ENCODE peak calls at places on chromosomes 1 and 21, in six cellular contexts. One of them, this sample, is unnamed.

GRCh38 chr1:54460346-54460745 is 54.2 kb upstream of the SSBP3 start:
- DNase-seq in HTR-8/SVneo: no peak
- DNase-seq in HFFc6: no peak
- DNase-seq in stimulated activated CD4-positive, alpha-beta T cell treated with anti-CD3 and anti-CD28 coated beads, Interleukin-1b, Interleukin-23, amount 100 ng/mL, for 24 hours: no peak
- DNase-seq in NCI-H345: no peak
- DNase-seq in ovary: peak
- DNase-seq in this sample: no peak

GRCh38 chr1:97827887-97828286 is 92.9 kb downstream of the DPYD start:
- DNase-seq in HTR-8/SVneo: no peak
- DNase-seq in HFFc6: no peak
- DNase-seq in stimulated activated CD4-positive, alpha-beta T cell treated with anti-CD3 and anti-CD28 coated beads, Interleukin-1b, Interleukin-23, amount 100 ng/mL, for 24 hours: no peak
- DNase-seq in NCI-H345: no peak
- DNase-seq in ovary: no peak
- DNase-seq in this sample: no peak

GRCh38 chr1:81702903-81703302 is 97.8 kb upstream of the ADGRL2 start:
- DNase-seq in HTR-8/SVneo: no peak
- DNase-seq in HFFc6: peak
- DNase-seq in stimulated activated CD4-positive, alpha-beta T cell treated with anti-CD3 and anti-CD28 coated beads, Interleukin-1b, Interleukin-23, amount 100 ng/mL, for 24 hours: no peak
- DNase-seq in NCI-H345: no peak
- DNase-seq in ovary: no peak
- DNase-seq in this sample: no peak

GRCh38 chr1:154970631-154971340 is at the start of gene SHC1:
- DNase-seq in HTR-8/SVneo: peak
- DNase-seq in HFFc6: peak
- DNase-seq in stimulated activated CD4-positive, alpha-beta T cell treated with anti-CD3 and anti-CD28 coated beads, Interleukin-1b, Interleukin-23, amount 100 ng/mL, for 24 hours: peak
- DNase-seq in NCI-H345: no peak
- DNase-seq in ovary: peak
- DNase-seq in this sample: no peak

GRCh38 chr1:244239261-244239770 is 188.2 kb downstream of the ZBTB18 start:
- DNase-seq in HTR-8/SVneo: peak
- DNase-seq in HFFc6: no peak
- DNase-seq in stimulated activated CD4-positive, alpha-beta T cell treated with anti-CD3 and anti-CD28 coated beads, Interleukin-1b, Interleukin-23, amount 100 ng/mL, for 24 hours: no peak
- DNase-seq in NCI-H345: peak
- DNase-seq in ovary: no peak
- DNase-seq in this sample: no peak

GRCh38 chr1:89610457-89610991 is 22.4 kb upstream of the LRRC8C start:
- DNase-seq in HTR-8/SVneo: no peak
- DNase-seq in HFFc6: no peak
- DNase-seq in stimulated activated CD4-positive, alpha-beta T cell treated with anti-CD3 and anti-CD28 coated beads, Interleukin-1b, Interleukin-23, amount 100 ng/mL, for 24 hours: no peak
- DNase-seq in NCI-H345: no peak
- DNase-seq in ovary: no peak
- DNase-seq in this sample: no peak

GRCh38 chr1:24186031-24186710 is 918 bp downstream of the IFNLR1 start:
- DNase-seq in HTR-8/SVneo: no peak
- DNase-seq in HFFc6: no peak
- DNase-seq in stimulated activated CD4-positive, alpha-beta T cell treated with anti-CD3 and anti-CD28 coated beads, Interleukin-1b, Interleukin-23, amount 100 ng/mL, for 24 hours: no peak
- DNase-seq in NCI-H345: no peak
- DNase-seq in ovary: no peak
- DNase-seq in this sample: no peak

GRCh38 chr21:34367320-34367935 is 3.6 kb downstream of the KCNE2 start:
- DNase-seq in HTR-8/SVneo: peak
- DNase-seq in HFFc6: peak
- DNase-seq in stimulated activated CD4-positive, alpha-beta T cell treated with anti-CD3 and anti-CD28 coated beads, Interleukin-1b, Interleukin-23, amount 100 ng/mL, for 24 hours: no peak
- DNase-seq in NCI-H345: peak
- DNase-seq in ovary: no peak
- DNase-seq in this sample: peak

GRCh38 chr1:24369199-24369598 is 44.4 kb downstream of the STPG1 start:
- DNase-seq in HTR-8/SVneo: no peak
- DNase-seq in HFFc6: no peak
- DNase-seq in stimulated activated CD4-positive, alpha-beta T cell treated with anti-CD3 and anti-CD28 coated beads, Interleukin-1b, Interleukin-23, amount 100 ng/mL, for 24 hours: no peak
- DNase-seq in NCI-H345: no peak
- DNase-seq in ovary: no peak
- DNase-seq in this sample: no peak

GRCh38 chr1:198890531-198890930 is 251.7 kb downstream of the PTPRC start:
- DNase-seq in HTR-8/SVneo: no peak
- DNase-seq in HFFc6: peak
- DNase-seq in stimulated activated CD4-positive, alpha-beta T cell treated with anti-CD3 and anti-CD28 coated beads, Interleukin-1b, Interleukin-23, amount 100 ng/mL, for 24 hours: no peak
- DNase-seq in NCI-H345: peak
- DNase-seq in ovary: no peak
- DNase-seq in this sample: no peak

GRCh38 chr1:15100369-15101111 is 53.0 kb upstream of the TMEM51 start:
- DNase-seq in HTR-8/SVneo: peak
- DNase-seq in HFFc6: peak
- DNase-seq in stimulated activated CD4-positive, alpha-beta T cell treated with anti-CD3 and anti-CD28 coated beads, Interleukin-1b, Interleukin-23, amount 100 ng/mL, for 24 hours: peak
- DNase-seq in NCI-H345: peak
- DNase-seq in ovary: peak
- DNase-seq in this sample: peak

GRCh38 chr1:87144546-87144945 is 184.1 kb upstream of the LMO4 start:
- DNase-seq in HTR-8/SVneo: no peak
- DNase-seq in HFFc6: no peak
- DNase-seq in stimulated activated CD4-positive, alpha-beta T cell treated with anti-CD3 and anti-CD28 coated beads, Interleukin-1b, Interleukin-23, amount 100 ng/mL, for 24 hours: no peak
- DNase-seq in NCI-H345: no peak
- DNase-seq in ovary: no peak
- DNase-seq in this sample: no peak

GRCh38 chr1:170664828-170665617 is 1.1 kb downstream of the PRRX1 start:
- DNase-seq in HTR-8/SVneo: no peak
- DNase-seq in HFFc6: peak
- DNase-seq in stimulated activated CD4-positive, alpha-beta T cell treated with anti-CD3 and anti-CD28 coated beads, Interleukin-1b, Interleukin-23, amount 100 ng/mL, for 24 hours: no peak
- DNase-seq in NCI-H345: peak
- DNase-seq in ovary: peak
- DNase-seq in this sample: no peak

GRCh38 chr1:165645654-165646366 is 14.8 kb downstream of the MGST3 start:
- DNase-seq in HTR-8/SVneo: no peak
- DNase-seq in HFFc6: no peak
- DNase-seq in stimulated activated CD4-positive, alpha-beta T cell treated with anti-CD3 and anti-CD28 coated beads, Interleukin-1b, Interleukin-23, amount 100 ng/mL, for 24 hours: no peak
- DNase-seq in NCI-H345: no peak
- DNase-seq in ovary: no peak
- DNase-seq in this sample: no peak

GRCh38 chr1:234107416-234108021 is 203.0 kb downstream of the SLC35F3 start:
- DNase-seq in HTR-8/SVneo: no peak
- DNase-seq in HFFc6: no peak
- DNase-seq in stimulated activated CD4-positive, alpha-beta T cell treated with anti-CD3 and anti-CD28 coated beads, Interleukin-1b, Interleukin-23, amount 100 ng/mL, for 24 hours: no peak
- DNase-seq in NCI-H345: peak
- DNase-seq in ovary: no peak
- DNase-seq in this sample: no peak

GRCh38 chr21:36059823-36060158 is 535 bp downstream of the SETD4 start:
- DNase-seq in HTR-8/SVneo: no peak
- DNase-seq in HFFc6: peak
- DNase-seq in stimulated activated CD4-positive, alpha-beta T cell treated with anti-CD3 and anti-CD28 coated beads, Interleukin-1b, Interleukin-23, amount 100 ng/mL, for 24 hours: peak
- DNase-seq in NCI-H345: no peak
- DNase-seq in ovary: no peak
- DNase-seq in this sample: no peak

GRCh38 chr1:58783090-58783992 is 506 bp downstream of the JUN start:
- DNase-seq in HTR-8/SVneo: no peak
- DNase-seq in HFFc6: peak
- DNase-seq in stimulated activated CD4-positive, alpha-beta T cell treated with anti-CD3 and anti-CD28 coated beads, Interleukin-1b, Interleukin-23, amount 100 ng/mL, for 24 hours: peak
- DNase-seq in NCI-H345: peak
- DNase-seq in ovary: peak
- DNase-seq in this sample: no peak

GRCh38 chr1:145936247-145936646 is 9.0 kb upstream of the RBM8A start:
- DNase-seq in HTR-8/SVneo: no peak
- DNase-seq in HFFc6: no peak
- DNase-seq in stimulated activated CD4-positive, alpha-beta T cell treated with anti-CD3 and anti-CD28 coated beads, Interleukin-1b, Interleukin-23, amount 100 ng/mL, for 24 hours: no peak
- DNase-seq in NCI-H345: no peak
- DNase-seq in ovary: no peak
- DNase-seq in this sample: no peak

GRCh38 chr1:226373376-226373775 is 34.5 kb downstream of the PARP1 start:
- DNase-seq in HTR-8/SVneo: no peak
- DNase-seq in HFFc6: no peak
- DNase-seq in stimulated activated CD4-positive, alpha-beta T cell treated with anti-CD3 and anti-CD28 coated beads, Interleukin-1b, Interleukin-23, amount 100 ng/mL, for 24 hours: no peak
- DNase-seq in NCI-H345: no peak
- DNase-seq in ovary: no peak
- DNase-seq in this sample: no peak

GRCh38 chr1:116807394-116807793 is 53.2 kb downstream of the CD2 start:
- DNase-seq in HTR-8/SVneo: no peak
- DNase-seq in HFFc6: no peak
- DNase-seq in stimulated activated CD4-positive, alpha-beta T cell treated with anti-CD3 and anti-CD28 coated beads, Interleukin-1b, Interleukin-23, amount 100 ng/mL, for 24 hours: no peak
- DNase-seq in NCI-H345: peak
- DNase-seq in ovary: no peak
- DNase-seq in this sample: no peak

GRCh38 chr1:3921786-3922185 is 21.7 kb upstream of the C1orf174 start:
- DNase-seq in HTR-8/SVneo: no peak
- DNase-seq in HFFc6: no peak
- DNase-seq in stimulated activated CD4-positive, alpha-beta T cell treated with anti-CD3 and anti-CD28 coated beads, Interleukin-1b, Interleukin-23, amount 100 ng/mL, for 24 hours: no peak
- DNase-seq in NCI-H345: no peak
- DNase-seq in ovary: no peak
- DNase-seq in this sample: no peak

GRCh38 chr21:41777934-41778815 is 11.3 kb upstream of the RIPK4 start:
- DNase-seq in HTR-8/SVneo: peak
- DNase-seq in HFFc6: peak
- DNase-seq in stimulated activated CD4-positive, alpha-beta T cell treated with anti-CD3 and anti-CD28 coated beads, Interleukin-1b, Interleukin-23, amount 100 ng/mL, for 24 hours: no peak
- DNase-seq in NCI-H345: peak
- DNase-seq in ovary: peak
- DNase-seq in this sample: no peak

GRCh38 chr1:180540697-180541594 is 17.8 kb upstream of the OVAAL start:
- DNase-seq in HTR-8/SVneo: no peak
- DNase-seq in HFFc6: peak
- DNase-seq in stimulated activated CD4-positive, alpha-beta T cell treated with anti-CD3 and anti-CD28 coated beads, Interleukin-1b, Interleukin-23, amount 100 ng/mL, for 24 hours: no peak
- DNase-seq in NCI-H345: peak
- DNase-seq in ovary: no peak
- DNase-seq in this sample: no peak

GRCh38 chr1:153291514-153291913 is 21.2 kb downstream of the PGLYRP3 start:
- DNase-seq in HTR-8/SVneo: no peak
- DNase-seq in HFFc6: no peak
- DNase-seq in stimulated activated CD4-positive, alpha-beta T cell treated with anti-CD3 and anti-CD28 coated beads, Interleukin-1b, Interleukin-23, amount 100 ng/mL, for 24 hours: no peak
- DNase-seq in NCI-H345: no peak
- DNase-seq in ovary: no peak
- DNase-seq in this sample: no peak

GRCh38 chr1:67211589-67212563 is 45.6 kb downstream of the IL23R start:
- DNase-seq in HTR-8/SVneo: no peak
- DNase-seq in HFFc6: peak
- DNase-seq in stimulated activated CD4-positive, alpha-beta T cell treated with anti-CD3 and anti-CD28 coated beads, Interleukin-1b, Interleukin-23, amount 100 ng/mL, for 24 hours: peak
- DNase-seq in NCI-H345: peak
- DNase-seq in ovary: no peak
- DNase-seq in this sample: peak